ENCODE peak calls at places on chromosomes 13 and 19, in nine cellular contexts. Q is CD4-positive, alpha-beta T cell; B is heart left ventricle; I is heart right ventricle; V is AG10803; Z is GM23338; W is lower lobe of right lung; U is transverse colon; G is mucosa of descending colon. E is an unnamed sample.
A peak's percentile ranks its signal among the peaks of the same experiment; 100 is the strongest.

GRCh38 chr13:76314495-76314894 is 571.7 kb downstream of the KCTD12 start:
- DNase-seq in U (no peak), I (no peak), Q (no peak), V (no peak), B (no peak), Z (no peak), G (no peak), W (no peak), E (no peak)

GRCh38 chr13:85498774-85499173 is 300.4 kb downstream of the SLITRK6 start:
- DNase-seq in U (no peak), W (no peak), I (no peak), B (no peak), Q (no peak), G (no peak), Z (no peak), V (no peak), E (no peak)

GRCh38 chr19:8395621-8396082 is 5.5 kb downstream of the RAB11B start:
- DNase-seq in U (no peak), V (no peak), G (no peak), Z (no peak), Q (no peak), W (no peak), I (no peak), B (no peak), E (no peak)

GRCh38 chr19:19489804-19490204 is 25.5 kb downstream of the TSSK6 start:
- DNase-seq in I (no peak), B (no peak), Q (no peak), U (no peak), G (no peak), W (no peak), Z (peak; percentile 11), V (no peak), E (no peak)

GRCh38 chr13:34416833-34417425 is 525.1 kb upstream of the NBEA start:
- DNase-seq in B (peak; percentile 57), W (no peak), G (peak; percentile 12), V (peak; percentile 87), I (peak; percentile 56), Z (peak; percentile 1), Q (no peak), U (peak; percentile 13), E (no peak)

GRCh38 chr19:14155371-14155770 is 19.0 kb upstream of the ASF1B start:
- DNase-seq in G (no peak), Q (no peak), Z (no peak), I (no peak), U (no peak), W (no peak), V (no peak), B (no peak), E (no peak)

GRCh38 chr13:73697166-73697565 is 437.0 kb downstream of the KLF12 start:
- DNase-seq in Z (no peak), V (no peak), G (no peak), W (no peak), U (no peak), B (no peak), Q (no peak), I (no peak), E (no peak)

GRCh38 chr13:49304763-49305695 is 57.3 kb downstream of the CDADC1 start:
- DNase-seq in Z (no peak), G (no peak), Q (no peak), I (no peak), W (no peak), V (no peak), B (no peak), U (no peak), E (no peak)

GRCh38 chr19:33797821-33798633 is 1.4 kb downstream of the KCTD15 start:
- DNase-seq in Z (peak; percentile 83), W (no peak), U (peak; percentile 73), B (peak; percentile 83), I (peak; percentile 76), Q (no peak), G (peak; percentile 76), V (peak; percentile 33), E (no peak)

GRCh38 chr19:38229585-38230073 is 5.6 kb upstream of the DPF1 start:
- DNase-seq in V (peak; percentile 85), Q (peak; percentile 68), U (peak; percentile 35), Z (peak; percentile 79), B (peak; percentile 71), G (peak; percentile 43), I (peak; percentile 68), W (no peak), E (no peak)
- TF ChIP-seq CTCF in V (no peak), Q (no peak), U (no peak), Z (no peak), B (no peak), G (no peak), I (peak; percentile 4), W (no peak), E (no peak)

GRCh38 chr13:48303331-48304131 is at the start of gene RB1:
- DNase-seq in G (peak; percentile 93), U (peak; percentile 94), B (peak; percentile 95), Q (peak; percentile 90), Z (peak; percentile 87), I (peak; percentile 94), V (peak; percentile 89), W (peak; percentile 96), E (peak; percentile 95)
- TF ChIP-seq CTCF in G (no peak), U (no peak), B (no peak), Q (no peak), Z (no peak), I (no peak), V (no peak), W (no peak), E (no peak)

GRCh38 chr13:44141213-44141724 is 232.4 kb upstream of the SERP2 start:
- DNase-seq in W (peak; percentile 54), G (no peak), U (no peak), B (no peak), Z (peak; percentile 47), Q (no peak), I (no peak), V (peak; percentile 31), E (no peak)

GRCh38 chr13:44142911-44143665 is 230.5 kb upstream of the SERP2 start:
- DNase-seq in B (no peak), W (no peak), Q (no peak), U (no peak), I (no peak), G (no peak), Z (no peak), V (no peak), E (no peak)

GRCh38 chr13:44142540-44142867 is 231.1 kb upstream of the SERP2 start:
- DNase-seq in W (no peak), Z (peak; percentile 25), B (no peak), Q (no peak), U (no peak), I (no peak), G (no peak), V (no peak), E (no peak)

GRCh38 chr13:44140146-44140545 is 233.5 kb upstream of the SERP2 start:
- DNase-seq in U (peak; percentile 62), Z (peak; percentile 60), Q (no peak), I (no peak), B (no peak), W (no peak), V (no peak), G (peak; percentile 71), E (no peak)

GRCh38 chr13:44141725-44142539 is 231.7 kb upstream of the SERP2 start:
- DNase-seq in Q (peak; percentile 90), U (peak; percentile 99), G (peak; percentile 98), B (peak; percentile 99), V (peak; percentile 96), Z (peak; percentile 95), W (peak; percentile 99), I (peak; percentile 99), E (peak; percentile 100)
- TF ChIP-seq CTCF in Q (no peak), U (peak; percentile 17), G (no peak), B (no peak), V (no peak), Z (no peak), W (peak; percentile 9), I (no peak), E (no peak)

DNA sequence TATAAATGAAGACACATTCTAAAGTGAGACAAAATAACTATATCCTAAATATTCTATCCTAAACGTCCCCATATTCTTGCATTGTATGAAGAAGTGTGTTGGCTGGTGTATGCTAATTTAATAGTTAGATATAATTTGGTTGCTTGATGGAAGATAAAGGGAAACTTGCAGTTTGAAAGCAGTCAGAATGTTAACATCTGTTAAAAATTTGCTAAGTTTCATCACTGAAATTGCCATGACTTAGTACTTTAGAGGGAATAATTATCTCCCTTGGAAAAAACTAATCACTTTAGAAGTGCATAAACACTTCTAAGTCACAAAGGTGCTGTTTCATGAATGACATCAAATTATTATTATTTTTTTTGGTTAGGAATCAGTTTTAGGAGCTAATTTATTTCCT is 61.6 kb downstream of the ITGBL1 start:
- DNase-seq in Z (no peak), V (no peak), W (no peak), B (no peak), Q (no peak), G (no peak), I (no peak), U (no peak), E (no peak)
- TF ChIP-seq CTCF in Z (no peak), V (no peak), W (no peak), B (no peak), Q (no peak), G (no peak), I (no peak), U (no peak), E (no peak)